ENCODE peak calls at places on chromosome 3, in four cellular contexts. One of them, this sample, is unnamed.

GRCh38 chr3:196238612-196239190 is 22.4 kb downstream of the SLC51A start:
- DNase-seq in K562: no peak
- DNase-seq in GM12878: no peak
- DNase-seq in H1: no peak
- DNase-seq in this sample: no peak

GRCh38 chr3:69400688-69401087 is 14.8 kb upstream of the FRMD4B start:
- DNase-seq in K562: no peak
- DNase-seq in GM12878: no peak
- DNase-seq in H1: no peak
- DNase-seq in this sample: no peak

GRCh38 chr3:29240248-29240647 is 40.6 kb upstream of the RBMS3 start:
- DNase-seq in K562: no peak
- DNase-seq in GM12878: no peak
- DNase-seq in H1: no peak
- DNase-seq in this sample: no peak

GRCh38 chr3:26236991-26237682 is 385.4 kb upstream of the LRRC3B start:
- DNase-seq in K562: no peak
- DNase-seq in GM12878: no peak
- DNase-seq in H1: no peak
- DNase-seq in this sample: no peak

GRCh38 chr3:23629181-23629893 is 176.4 kb upstream of the UBE2E1 start:
- DNase-seq in K562: no peak
- DNase-seq in GM12878: no peak
- DNase-seq in H1: no peak
- DNase-seq in this sample: no peak

GRCh38 chr3:46659285-46659684 is 34.2 kb downstream of the ALS2CL start:
- DNase-seq in K562: no peak
- DNase-seq in GM12878: no peak
- DNase-seq in H1: peak; percentile 49
- DNase-seq in this sample: no peak

GRCh38 chr3:46646700-46647099 is 34.4 kb downstream of the FAM240A start:
- DNase-seq in K562: no peak
- DNase-seq in GM12878: no peak
- DNase-seq in H1: peak; percentile 37
- DNase-seq in this sample: no peak

GRCh38 chr3:135325096-135325495 is 530.0 kb downstream of the EPHB1 start:
- DNase-seq in K562: no peak
- DNase-seq in GM12878: no peak
- DNase-seq in H1: no peak
- DNase-seq in this sample: no peak

GRCh38 chr3:23748398-23749110 is 57.2 kb upstream of the UBE2E1 start:
- DNase-seq in K562: no peak
- DNase-seq in GM12878: no peak
- DNase-seq in H1: no peak
- DNase-seq in this sample: no peak

GRCh38 chr3:178982138-178982537 is 89.5 kb downstream of the ZMAT3 start:
- DNase-seq in K562: no peak
- DNase-seq in GM12878: no peak
- DNase-seq in H1: no peak
- DNase-seq in this sample: no peak

GRCh38 chr3:15637131-15637951 is 35.8 kb downstream of the BTD start:
- DNase-seq in K562: no peak
- DNase-seq in GM12878: peak; percentile 58
- DNase-seq in H1: no peak
- DNase-seq in this sample: no peak

GRCh38 chr3:132405609-132406299 is 11.5 kb upstream of the DNAJC13 start:
- DNase-seq in K562: no peak
- DNase-seq in GM12878: no peak
- DNase-seq in H1: no peak
- DNase-seq in this sample: no peak

GRCh38 chr3:30502742-30503073 is 103.7 kb upstream of the TGFBR2 start:
- DNase-seq in K562: no peak
- DNase-seq in GM12878: peak; percentile 12
- DNase-seq in H1: no peak
- DNase-seq in this sample: no peak

GRCh38 chr3:54625805-54626787 is 301.8 kb downstream of the LRTM1 start:
- DNase-seq in K562: no peak
- DNase-seq in GM12878: no peak
- DNase-seq in H1: no peak
- DNase-seq in this sample: no peak

GRCh38 chr3:117036259-117036799 is 326.8 kb downstream of the TUSC7 start:
- DNase-seq in K562: no peak
- DNase-seq in GM12878: no peak
- DNase-seq in H1: no peak
- DNase-seq in this sample: no peak

GRCh38 chr3:87333393-87333892 is 57.1 kb upstream of the POU1F1 start:
- DNase-seq in K562: peak; percentile 7
- DNase-seq in GM12878: no peak
- DNase-seq in H1: no peak
- DNase-seq in this sample: peak; percentile 11

GRCh38 chr3:194250104-194251002 is 100.8 kb downstream of the CPN2 start:
- DNase-seq in K562: no peak
- DNase-seq in GM12878: no peak
- DNase-seq in H1: peak; percentile 33
- DNase-seq in this sample: no peak

GRCh38 chr3:148604270-148605085 is 93.2 kb upstream of the AGTR1 start:
- DNase-seq in K562: no peak
- DNase-seq in GM12878: no peak
- DNase-seq in H1: no peak
- DNase-seq in this sample: no peak

GRCh38 chr3:60456180-60456579 is 795.1 kb downstream of the FHIT start:
- DNase-seq in K562: no peak
- DNase-seq in GM12878: no peak
- DNase-seq in H1: no peak
- DNase-seq in this sample: no peak

GRCh38 chr3:2375371-2375770 is 276.7 kb downstream of the CNTN4 start:
- DNase-seq in K562: no peak
- DNase-seq in GM12878: no peak
- DNase-seq in H1: no peak
- DNase-seq in this sample: no peak

GRCh38 chr3:65483475-65483874 is 555.2 kb downstream of the MAGI1 start:
- DNase-seq in K562: no peak
- DNase-seq in GM12878: no peak
- DNase-seq in H1: no peak
- DNase-seq in this sample: peak; percentile 75

GRCh38 chr3:62167566-62168262 is 205.6 kb downstream of the FEZF2 start:
- DNase-seq in K562: no peak
- DNase-seq in GM12878: no peak
- DNase-seq in H1: no peak
- DNase-seq in this sample: no peak

GRCh38 chr3:144097144-144097543 is 125.5 kb downstream of the DIPK2A start:
- DNase-seq in K562: no peak
- DNase-seq in GM12878: no peak
- DNase-seq in H1: no peak
- DNase-seq in this sample: no peak

GRCh38 chr3:138493804-138494606 is 59.6 kb downstream of the ESYT3 start:
- DNase-seq in K562: no peak
- DNase-seq in GM12878: no peak
- DNase-seq in H1: no peak
- DNase-seq in this sample: no peak

GRCh38 chr3:166453472-166453871 is 616.2 kb upstream of the BCHE start:
- DNase-seq in K562: no peak
- DNase-seq in GM12878: no peak
- DNase-seq in H1: no peak
- DNase-seq in this sample: no peak

GRCh38 chr3:157906627-157907026 is 199.6 kb downstream of the SHOX2 start:
- DNase-seq in K562: no peak
- DNase-seq in GM12878: no peak
- DNase-seq in H1: no peak
- DNase-seq in this sample: peak; percentile 10
- TF ChIP-seq JUND in K562: no peak
- TF ChIP-seq JUND in GM12878: no peak
- TF ChIP-seq JUND in H1: no peak
- TF ChIP-seq JUND in this sample: no peak

GRCh38 chr3:107264888-107265287 is 112.4 kb upstream of the CCDC54 start:
- DNase-seq in K562: no peak
- DNase-seq in GM12878: no peak
- DNase-seq in H1: no peak
- DNase-seq in this sample: no peak

GRCh38 chr3:107268461-107268860 is 108.8 kb upstream of the CCDC54 start:
- DNase-seq in K562: no peak
- DNase-seq in GM12878: no peak
- DNase-seq in H1: no peak
- DNase-seq in this sample: no peak

GRCh38 chr3:107260221-107260620 is 117.0 kb upstream of the CCDC54 start:
- DNase-seq in K562: no peak
- DNase-seq in GM12878: no peak
- DNase-seq in H1: no peak
- DNase-seq in this sample: no peak

GRCh38 chr3:107265526-107265925 is 111.7 kb upstream of the CCDC54 start:
- DNase-seq in K562: no peak
- DNase-seq in GM12878: no peak
- DNase-seq in H1: no peak
- DNase-seq in this sample: no peak

DNA sequence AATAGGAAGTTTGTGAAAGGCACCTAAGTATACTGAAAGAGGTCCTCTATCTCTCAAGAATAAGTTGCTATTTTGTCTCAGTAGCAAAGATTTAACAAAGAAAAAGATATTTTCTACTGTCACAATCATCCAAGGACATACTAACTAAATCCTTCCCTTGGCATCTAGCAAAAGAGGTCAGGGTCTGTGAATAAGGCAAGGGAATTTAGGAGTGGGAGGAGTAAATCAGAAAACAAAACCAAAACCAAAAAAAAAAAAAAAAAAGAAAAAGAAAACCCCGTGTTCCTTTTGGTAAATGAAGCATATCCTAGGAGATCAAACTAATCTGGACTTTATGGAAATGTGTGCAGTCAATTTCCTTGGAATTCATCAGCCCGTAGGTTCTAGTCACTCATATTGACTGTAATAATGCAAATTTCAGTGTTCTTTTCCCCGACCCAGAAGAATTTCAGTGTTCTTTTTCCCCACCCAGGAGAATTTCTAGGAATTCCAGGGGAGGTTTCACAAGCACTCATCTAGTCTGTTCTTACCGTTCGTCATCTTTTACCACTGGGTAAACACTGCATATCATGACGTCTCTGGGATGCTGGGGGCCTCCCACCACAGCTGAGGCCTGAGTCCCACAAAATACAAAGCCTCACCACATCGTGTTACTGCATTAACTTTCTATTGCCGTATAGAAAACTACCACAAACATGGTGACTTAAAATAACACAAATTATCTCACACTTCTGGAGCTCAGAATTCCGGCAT is 113.8 kb upstream of the CCDC54 start:
- DNase-seq in K562: no peak
- DNase-seq in GM12878: no peak
- DNase-seq in H1: no peak
- DNase-seq in this sample: no peak
- TF ChIP-seq JUND in K562: no peak
- TF ChIP-seq JUND in GM12878: no peak
- TF ChIP-seq JUND in H1: no peak
- TF ChIP-seq JUND in this sample: no peak

GRCh38 chr3:16866447-16867025 is 18.2 kb upstream of the PLCL2 start:
- DNase-seq in K562: no peak
- DNase-seq in GM12878: no peak
- DNase-seq in H1: no peak
- DNase-seq in this sample: no peak
- TF ChIP-seq JUND in K562: no peak
- TF ChIP-seq JUND in GM12878: no peak
- TF ChIP-seq JUND in H1: no peak
- TF ChIP-seq JUND in this sample: no peak

GRCh38 chr3:100001514-100002270 is 112.6 kb downstream of the FILIP1L start:
- DNase-seq in K562: no peak
- DNase-seq in GM12878: no peak
- DNase-seq in H1: no peak
- DNase-seq in this sample: peak; percentile 70
- TF ChIP-seq JUND in K562: no peak
- TF ChIP-seq JUND in GM12878: no peak
- TF ChIP-seq JUND in H1: no peak
- TF ChIP-seq JUND in this sample: no peak

DNA sequence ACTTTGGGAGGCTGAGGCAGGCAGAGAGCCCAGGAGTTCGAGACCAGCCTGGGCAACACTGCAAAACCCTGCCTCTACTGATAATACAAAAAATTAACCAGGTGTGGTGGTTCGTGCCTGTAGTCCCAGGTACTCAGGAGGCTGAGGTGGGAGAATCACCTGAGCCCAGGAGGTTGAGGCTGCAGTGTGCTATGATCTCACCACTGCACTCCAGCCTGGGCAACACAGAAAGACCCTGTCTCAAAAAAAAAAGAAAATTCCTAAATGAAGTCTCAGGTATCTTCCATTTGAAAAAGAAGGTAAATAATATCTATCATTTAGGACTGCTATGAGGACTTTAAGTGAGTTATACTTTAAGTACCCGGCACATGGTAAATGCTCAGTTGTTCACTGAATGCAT is 2.9 kb downstream of the SMARCC1 start:
- DNase-seq in K562: no peak
- DNase-seq in GM12878: no peak
- DNase-seq in H1: no peak
- DNase-seq in this sample: no peak
- TF ChIP-seq JUND in K562: no peak
- TF ChIP-seq JUND in GM12878: no peak
- TF ChIP-seq JUND in H1: no peak
- TF ChIP-seq JUND in this sample: no peak

GRCh38 chr3:32913790-32914446 is 37.5 kb upstream of the CCR4 start:
- DNase-seq in K562: no peak
- DNase-seq in GM12878: no peak
- DNase-seq in H1: no peak
- DNase-seq in this sample: no peak
- TF ChIP-seq JUND in K562: no peak
- TF ChIP-seq JUND in GM12878: no peak
- TF ChIP-seq JUND in H1: no peak
- TF ChIP-seq JUND in this sample: no peak

GRCh38 chr3:9549600-9549999 is 4.0 kb downstream of the LHFPL4 start:
- DNase-seq in K562: no peak
- DNase-seq in GM12878: no peak
- DNase-seq in H1: no peak
- DNase-seq in this sample: no peak

GRCh38 chr3:9552252-9552999 is 1.2 kb downstream of the LHFPL4 start:
- DNase-seq in K562: peak; percentile 76
- DNase-seq in GM12878: no peak
- DNase-seq in H1: peak; percentile 92
- DNase-seq in this sample: peak; percentile 89

GRCh38 chr3:9553949-9554513 is 409 bp upstream of the LHFPL4 start:
- DNase-seq in K562: no peak
- DNase-seq in GM12878: no peak
- DNase-seq in H1: no peak
- DNase-seq in this sample: no peak

GRCh38 chr3:9550999-9551398 is 2.6 kb downstream of the LHFPL4 start:
- DNase-seq in K562: no peak
- DNase-seq in GM12878: no peak
- DNase-seq in H1: no peak
- DNase-seq in this sample: no peak

GRCh38 chr3:9553021-9553948 is at the start of gene LHFPL4:
- DNase-seq in K562: no peak
- DNase-seq in GM12878: no peak
- DNase-seq in H1: peak; percentile 85
- DNase-seq in this sample: no peak
- TF ChIP-seq JUND in K562: no peak
- TF ChIP-seq JUND in GM12878: no peak
- TF ChIP-seq JUND in H1: no peak
- TF ChIP-seq JUND in this sample: no peak

GRCh38 chr3:153749070-153749610 is 372.1 kb upstream of the ARHGEF26 start:
- DNase-seq in K562: no peak
- DNase-seq in GM12878: no peak
- DNase-seq in H1: no peak
- DNase-seq in this sample: no peak
- TF ChIP-seq JUND in K562: no peak
- TF ChIP-seq JUND in GM12878: no peak
- TF ChIP-seq JUND in H1: no peak
- TF ChIP-seq JUND in this sample: no peak

GRCh38 chr3:177725165-177725564 is 527.9 kb upstream of the TBL1XR1 start:
- DNase-seq in K562: no peak
- DNase-seq in GM12878: no peak
- DNase-seq in H1: no peak
- DNase-seq in this sample: no peak
- TF ChIP-seq JUND in K562: no peak
- TF ChIP-seq JUND in GM12878: no peak
- TF ChIP-seq JUND in H1: no peak
- TF ChIP-seq JUND in this sample: no peak